ENCODE peak calls at places on chromosome 1, in eight cellular contexts. E is PC-3, K is A549, D is DMS153, G is ACHN, U is NCI-H1105, Y is EL, A is HEK293T. N is an unnamed sample.
A peak's percentile ranks its signal among the peaks of the same experiment; 100 is the strongest.

GRCh38 chr1:8989821-8990220 is 36.4 kb downstream of the SLC2A7 start:
- DNase-seq in G (no peak), E (peak; percentile 46), Y (peak; percentile 57), D (no peak), U (no peak), A (no peak), K (no peak), N (no peak)

GRCh38 chr1:29548091-29548490 is 311.8 kb downstream of the PTPRU start:
- DNase-seq in K (no peak), Y (no peak), D (no peak), U (no peak), A (no peak), G (no peak), E (no peak), N (no peak)

GRCh38 chr1:35178874-35179380 is 14.0 kb downstream of the SFPQ start:
- DNase-seq in G (peak; percentile 51), A (no peak), K (no peak), D (no peak), E (no peak), U (no peak), Y (no peak), N (no peak)

GRCh38 chr1:110380667-110381283 is 10.1 kb downstream of the SLC16A4 start:
- DNase-seq in E (no peak), G (no peak), Y (no peak), A (no peak), U (no peak), D (no peak), K (peak; percentile 34), N (no peak)

GRCh38 chr1:79744746-79745145 is 738.2 kb upstream of the ADGRL4 start:
- DNase-seq in U (no peak), G (no peak), A (no peak), Y (no peak), K (no peak), E (no peak), D (no peak), N (no peak)

GRCh38 chr1:234997201-234998173 is 131.2 kb downstream of the TOMM20 start:
- DNase-seq in D (peak; percentile 65), E (peak; percentile 98), Y (peak; percentile 100), U (no peak), G (peak; percentile 100), A (no peak), K (peak; percentile 99), N (no peak)

GRCh38 chr1:22553104-22553880 is 10.0 kb upstream of the EPHA8 start:
- DNase-seq in A (no peak), U (no peak), E (no peak), D (no peak), K (no peak), G (no peak), Y (no peak), N (no peak)

GRCh38 chr1:3029991-3030662 is 8.9 kb downstream of the ACTRT2 start:
- DNase-seq in U (no peak), E (no peak), Y (no peak), G (no peak), D (no peak), A (no peak), K (no peak), N (no peak)

GRCh38 chr1:45008516-45008915 is 2.6 kb downstream of the HECTD3 start:
- DNase-seq in A (no peak), Y (no peak), E (no peak), G (no peak), K (no peak), D (no peak), U (no peak), N (no peak)

GRCh38 chr1:179228783-179229213 is 679 bp downstream of the ABL2 start:
- DNase-seq in U (peak; percentile 43), E (peak; percentile 6), G (peak; percentile 39), Y (peak; percentile 58), K (peak; percentile 22), D (no peak), A (peak; percentile 71), N (no peak)

GRCh38 chr1:226063362-226064167 is 1.0 kb downstream of the H3-3A start:
- DNase-seq in A (no peak), Y (peak; percentile 45), D (no peak), U (peak; percentile 9), E (peak; percentile 38), G (peak; percentile 49), K (peak; percentile 31), N (no peak)

GRCh38 chr1:59908682-59909081 is 17.9 kb downstream of the CYP2J2 start:
- DNase-seq in E (no peak), G (no peak), A (no peak), U (no peak), K (no peak), Y (no peak), D (no peak), N (no peak)

GRCh38 chr1:23369335-23370013 is at the start of gene ZNF436:
- DNase-seq in A (peak; percentile 31), Y (peak; percentile 81), G (peak; percentile 70), D (peak; percentile 75), U (peak; percentile 90), E (peak; percentile 53), K (peak; percentile 25), N (peak; percentile 42)

GRCh38 chr1:20712210-20712577 is 5.6 kb downstream of the KIF17 start:
- DNase-seq in K (no peak), D (no peak), Y (no peak), E (no peak), A (no peak), G (no peak), U (no peak), N (no peak)

GRCh38 chr1:235826102-235826854 is 40.4 kb downstream of the LYST start:
- DNase-seq in G (no peak), U (no peak), D (no peak), Y (no peak), E (no peak), A (no peak), K (no peak), N (no peak)

GRCh38 chr1:97623220-97623619 is 297.6 kb downstream of the DPYD start:
- DNase-seq in Y (no peak), A (no peak), U (no peak), G (no peak), E (no peak), K (no peak), D (no peak), N (no peak)

GRCh38 chr1:28887835-28888682 is 26.3 kb upstream of the EPB41 start:
- DNase-seq in E (no peak), Y (no peak), G (no peak), D (peak; percentile 18), K (no peak), A (no peak), U (no peak), N (no peak)

GRCh38 chr1:37732111-37732780 is 32.7 kb downstream of the EPHA10 start:
- DNase-seq in E (no peak), U (no peak), K (no peak), D (no peak), Y (no peak), G (no peak), A (no peak), N (no peak)

GRCh38 chr1:74731399-74732052 is 1.3 kb downstream of the CRYZ start:
- DNase-seq in Y (peak; percentile 35), G (peak; percentile 90), K (peak; percentile 61), U (no peak), A (no peak), E (peak; percentile 57), D (no peak), N (no peak)

GRCh38 chr1:5915587-5916571 is 76.3 kb downstream of the NPHP4 start:
- DNase-seq in G (peak; percentile 23), D (no peak), Y (peak; percentile 50), U (no peak), K (peak; percentile 16), A (peak; percentile 42), E (peak; percentile 69), N (no peak)

GRCh38 chr1:21966247-21967000 is 10.4 kb upstream of the CELA3B start:
- DNase-seq in E (peak; percentile 83), D (no peak), G (no peak), Y (peak; percentile 83), U (no peak), K (peak; percentile 11), A (no peak), N (no peak)

GRCh38 chr1:75732703-75733102 is 8.2 kb downstream of the ACADM start:
- DNase-seq in D (no peak), A (no peak), G (no peak), U (no peak), K (no peak), E (no peak), Y (peak; percentile 71), N (no peak)

GRCh38 chr1:87226341-87226760 is 102.3 kb upstream of the LMO4 start:
- DNase-seq in U (no peak), A (peak; percentile 23), K (peak; percentile 59), G (peak; percentile 98), Y (peak; percentile 99), D (no peak), E (peak; percentile 96), N (no peak)

GRCh38 chr1:59605761-59606160 is 209.0 kb upstream of the HOOK1 start:
- DNase-seq in K (no peak), Y (peak; percentile 52), G (peak; percentile 3), A (no peak), D (no peak), E (peak; percentile 35), U (no peak), N (no peak)

GRCh38 chr1:228154685-228155571 is 5.2 kb downstream of the GJC2 start:
- DNase-seq in E (no peak), Y (no peak), D (no peak), U (no peak), K (no peak), G (no peak), A (no peak), N (no peak)

GRCh38 chr1:30374400-30375070 is 348.9 kb downstream of the MATN1 start:
- DNase-seq in A (no peak), Y (no peak), K (no peak), U (no peak), E (no peak), D (no peak), G (no peak), N (no peak)

GRCh38 chr1:116826818-116827606 is 72.8 kb downstream of the CD2 start:
- DNase-seq in K (peak; percentile 18), E (peak; percentile 65), D (peak; percentile 39), U (no peak), Y (peak; percentile 58), A (no peak), G (peak; percentile 63), N (no peak)

GRCh38 chr1:10045480-10046355 is 13.0 kb downstream of the UBE4B start:
- DNase-seq in D (no peak), G (no peak), Y (no peak), U (no peak), K (no peak), A (no peak), E (no peak), N (no peak)

GRCh38 chr1:64121766-64122385 is 81.5 kb upstream of the UBE2U start:
- DNase-seq in G (peak; percentile 36), A (no peak), D (no peak), U (no peak), K (no peak), Y (peak; percentile 20), E (no peak), N (no peak)

GRCh38 chr1:23664837-23665795 is 26.5 kb upstream of the RPL11 start:
- DNase-seq in G (peak; percentile 24), Y (peak; percentile 51), A (peak; percentile 53), K (peak; percentile 31), U (peak; percentile 50), E (peak; percentile 24), D (peak; percentile 12), N (no peak)

GRCh38 chr1:196400478-196401453 is 207.5 kb downstream of the KCNT2 start:
- DNase-seq in A (no peak), G (no peak), U (no peak), Y (peak; percentile 67), E (peak; percentile 43), K (no peak), D (peak; percentile 75), N (peak; percentile 10)